ENCODE peak calls at places on chromosomes 16 and 17, in seven cellular contexts. One of them, this sample, is unnamed.

GRCh38 chr17:68297168-68297567 is 5.9 kb downstream of the ARSG start:
- DNase-seq in NCI-H1436 treated with DMSO at 0.1 percent for 48 hours: no peak
- DNase-seq in EL: no peak
- DNase-seq in heart right ventricle: no peak
- DNase-seq in GM06990: no peak
- DNase-seq in cardiac muscle cell: no peak
- DNase-seq in RWPE1: no peak
- DNase-seq in this sample: no peak

GRCh38 chr16:47064775-47065174 is 79.0 kb downstream of the NETO2 start:
- DNase-seq in NCI-H1436 treated with DMSO at 0.1 percent for 48 hours: no peak
- DNase-seq in EL: no peak
- DNase-seq in heart right ventricle: no peak
- DNase-seq in GM06990: no peak
- DNase-seq in cardiac muscle cell: no peak
- DNase-seq in RWPE1: no peak
- DNase-seq in this sample: no peak

GRCh38 chr16:48385272-48385953 is at the start of gene SIAH1:
- DNase-seq in NCI-H1436 treated with DMSO at 0.1 percent for 48 hours: no peak
- DNase-seq in EL: peak; percentile 81
- DNase-seq in heart right ventricle: peak; percentile 90
- DNase-seq in GM06990: peak; percentile 88
- DNase-seq in cardiac muscle cell: peak; percentile 94
- DNase-seq in RWPE1: peak; percentile 89
- DNase-seq in this sample: peak; percentile 94

GRCh38 chr17:83182620-83183063 is 103.2 kb downstream of the METRNL start:
- DNase-seq in NCI-H1436 treated with DMSO at 0.1 percent for 48 hours: no peak
- DNase-seq in EL: no peak
- DNase-seq in heart right ventricle: peak; percentile 19
- DNase-seq in GM06990: no peak
- DNase-seq in cardiac muscle cell: no peak
- DNase-seq in RWPE1: no peak
- DNase-seq in this sample: no peak

GRCh38 chr17:48037036-48037881 is at the start of gene COPZ2:
- DNase-seq in NCI-H1436 treated with DMSO at 0.1 percent for 48 hours: no peak
- DNase-seq in EL: peak; percentile 67
- DNase-seq in heart right ventricle: peak; percentile 75
- DNase-seq in GM06990: peak; percentile 52
- DNase-seq in cardiac muscle cell: peak; percentile 57
- DNase-seq in RWPE1: no peak
- DNase-seq in this sample: peak; percentile 63

GRCh38 chr17:63954402-63955063 is 18.2 kb downstream of the SCN4A start:
- DNase-seq in NCI-H1436 treated with DMSO at 0.1 percent for 48 hours: no peak
- DNase-seq in EL: no peak
- DNase-seq in heart right ventricle: no peak
- DNase-seq in GM06990: peak; percentile 72
- DNase-seq in cardiac muscle cell: no peak
- DNase-seq in RWPE1: no peak
- DNase-seq in this sample: peak; percentile 49

GRCh38 chr17:2062571-2063183 is 7.8 kb downstream of the HIC1 start:
- DNase-seq in NCI-H1436 treated with DMSO at 0.1 percent for 48 hours: no peak
- DNase-seq in EL: peak; percentile 59
- DNase-seq in heart right ventricle: no peak
- DNase-seq in GM06990: no peak
- DNase-seq in cardiac muscle cell: peak; percentile 35
- DNase-seq in RWPE1: no peak
- DNase-seq in this sample: no peak

GRCh38 chr17:68627956-68628355 is 26.8 kb upstream of the FAM20A start:
- DNase-seq in NCI-H1436 treated with DMSO at 0.1 percent for 48 hours: no peak
- DNase-seq in EL: no peak
- DNase-seq in heart right ventricle: no peak
- DNase-seq in GM06990: no peak
- DNase-seq in cardiac muscle cell: peak; percentile 27
- DNase-seq in RWPE1: peak; percentile 10
- DNase-seq in this sample: no peak

GRCh38 chr17:78839173-78839761 is 1.3 kb downstream of the USP36 start:
- DNase-seq in NCI-H1436 treated with DMSO at 0.1 percent for 48 hours: no peak
- DNase-seq in EL: peak; percentile 62
- DNase-seq in heart right ventricle: no peak
- DNase-seq in GM06990: no peak
- DNase-seq in cardiac muscle cell: peak; percentile 1
- DNase-seq in RWPE1: peak; percentile 75
- DNase-seq in this sample: no peak

GRCh38 chr17:72632026-72632684 is 460.3 kb downstream of the SLC39A11 start:
- DNase-seq in NCI-H1436 treated with DMSO at 0.1 percent for 48 hours: no peak
- DNase-seq in EL: no peak
- DNase-seq in heart right ventricle: no peak
- DNase-seq in GM06990: no peak
- DNase-seq in cardiac muscle cell: no peak
- DNase-seq in RWPE1: no peak
- DNase-seq in this sample: no peak

GRCh38 chr17:74161501-74161850 is 42.0 kb upstream of the RPL38 start:
- DNase-seq in NCI-H1436 treated with DMSO at 0.1 percent for 48 hours: no peak
- DNase-seq in EL: no peak
- DNase-seq in heart right ventricle: no peak
- DNase-seq in GM06990: no peak
- DNase-seq in cardiac muscle cell: no peak
- DNase-seq in RWPE1: no peak
- DNase-seq in this sample: no peak

GRCh38 chr17:57652811-57653210 is 92.3 kb downstream of the CCDC182 start:
- DNase-seq in NCI-H1436 treated with DMSO at 0.1 percent for 48 hours: no peak
- DNase-seq in EL: no peak
- DNase-seq in heart right ventricle: no peak
- DNase-seq in GM06990: no peak
- DNase-seq in cardiac muscle cell: no peak
- DNase-seq in RWPE1: no peak
- DNase-seq in this sample: no peak

GRCh38 chr16:19804538-19805323 is 79.9 kb downstream of the GPRC5B start:
- DNase-seq in NCI-H1436 treated with DMSO at 0.1 percent for 48 hours: peak; percentile 36
- DNase-seq in EL: no peak
- DNase-seq in heart right ventricle: peak; percentile 66
- DNase-seq in GM06990: peak; percentile 4
- DNase-seq in cardiac muscle cell: no peak
- DNase-seq in RWPE1: peak; percentile 6
- DNase-seq in this sample: no peak

GRCh38 chr16:16033208-16033717 is 83.8 kb downstream of the ABCC1 start:
- DNase-seq in NCI-H1436 treated with DMSO at 0.1 percent for 48 hours: no peak
- DNase-seq in EL: no peak
- DNase-seq in heart right ventricle: no peak
- DNase-seq in GM06990: no peak
- DNase-seq in cardiac muscle cell: no peak
- DNase-seq in RWPE1: no peak
- DNase-seq in this sample: peak; percentile 39

GRCh38 chr16:977096-977701 is 4.4 kb upstream of the SOX8 start:
- DNase-seq in NCI-H1436 treated with DMSO at 0.1 percent for 48 hours: no peak
- DNase-seq in EL: no peak
- DNase-seq in heart right ventricle: no peak
- DNase-seq in GM06990: no peak
- DNase-seq in cardiac muscle cell: no peak
- DNase-seq in RWPE1: no peak
- DNase-seq in this sample: no peak

GRCh38 chr17:58172369-58173071 is 5.7 kb downstream of the OR4D2 start:
- DNase-seq in NCI-H1436 treated with DMSO at 0.1 percent for 48 hours: peak; percentile 11
- DNase-seq in EL: peak; percentile 34
- DNase-seq in heart right ventricle: no peak
- DNase-seq in GM06990: no peak
- DNase-seq in cardiac muscle cell: peak; percentile 15
- DNase-seq in RWPE1: peak; percentile 48
- DNase-seq in this sample: no peak

GRCh38 chr17:32943206-32943605 is 15.3 kb downstream of the TMEM98 start:
- DNase-seq in NCI-H1436 treated with DMSO at 0.1 percent for 48 hours: no peak
- DNase-seq in EL: peak; percentile 31
- DNase-seq in heart right ventricle: no peak
- DNase-seq in GM06990: no peak
- DNase-seq in cardiac muscle cell: no peak
- DNase-seq in RWPE1: no peak
- DNase-seq in this sample: no peak

GRCh38 chr16:73228649-73229048 is 180.7 kb upstream of the ZFHX3 start:
- DNase-seq in NCI-H1436 treated with DMSO at 0.1 percent for 48 hours: no peak
- DNase-seq in EL: peak; percentile 79
- DNase-seq in heart right ventricle: no peak
- DNase-seq in GM06990: no peak
- DNase-seq in cardiac muscle cell: no peak
- DNase-seq in RWPE1: no peak
- DNase-seq in this sample: no peak

GRCh38 chr17:50558091-50558490 is 2.4 kb upstream of the CACNA1G start:
- DNase-seq in NCI-H1436 treated with DMSO at 0.1 percent for 48 hours: no peak
- DNase-seq in EL: no peak
- DNase-seq in heart right ventricle: no peak
- DNase-seq in GM06990: no peak
- DNase-seq in cardiac muscle cell: no peak
- DNase-seq in RWPE1: no peak
- DNase-seq in this sample: no peak

GRCh38 chr16:83606486-83607030 is 201.2 kb upstream of the HSBP1 start:
- DNase-seq in NCI-H1436 treated with DMSO at 0.1 percent for 48 hours: no peak
- DNase-seq in EL: no peak
- DNase-seq in heart right ventricle: no peak
- DNase-seq in GM06990: no peak
- DNase-seq in cardiac muscle cell: no peak
- DNase-seq in RWPE1: no peak
- DNase-seq in this sample: no peak

GRCh38 chr17:73323622-73324455 is 12.0 kb upstream of the CDC42EP4 start:
- DNase-seq in NCI-H1436 treated with DMSO at 0.1 percent for 48 hours: no peak
- DNase-seq in EL: no peak
- DNase-seq in heart right ventricle: no peak
- DNase-seq in GM06990: no peak
- DNase-seq in cardiac muscle cell: no peak
- DNase-seq in RWPE1: no peak
- DNase-seq in this sample: no peak

GRCh38 chr16:79007614-79008013 is 592.9 kb downstream of the MAF start:
- DNase-seq in NCI-H1436 treated with DMSO at 0.1 percent for 48 hours: no peak
- DNase-seq in EL: no peak
- DNase-seq in heart right ventricle: no peak
- DNase-seq in GM06990: peak; percentile 26
- DNase-seq in cardiac muscle cell: no peak
- DNase-seq in RWPE1: peak; percentile 36
- DNase-seq in this sample: no peak

GRCh38 chr17:81135503-81136283 is 29.6 kb upstream of the PVALEF start:
- DNase-seq in NCI-H1436 treated with DMSO at 0.1 percent for 48 hours: peak; percentile 74
- DNase-seq in EL: no peak
- DNase-seq in heart right ventricle: no peak
- DNase-seq in GM06990: no peak
- DNase-seq in cardiac muscle cell: no peak
- DNase-seq in RWPE1: no peak
- DNase-seq in this sample: no peak

GRCh38 chr16:61210039-61210438 is 826.2 kb downstream of the CDH8 start:
- DNase-seq in NCI-H1436 treated with DMSO at 0.1 percent for 48 hours: no peak
- DNase-seq in EL: no peak
- DNase-seq in heart right ventricle: no peak
- DNase-seq in GM06990: no peak
- DNase-seq in cardiac muscle cell: no peak
- DNase-seq in RWPE1: no peak
- DNase-seq in this sample: no peak

GRCh38 chr16:7090628-7091115 is 242.0 kb upstream of the RBFOX1 start:
- DNase-seq in NCI-H1436 treated with DMSO at 0.1 percent for 48 hours: no peak
- DNase-seq in EL: no peak
- DNase-seq in heart right ventricle: no peak
- DNase-seq in GM06990: no peak
- DNase-seq in cardiac muscle cell: no peak
- DNase-seq in RWPE1: no peak
- DNase-seq in this sample: no peak

GRCh38 chr17:4038076-4038475 is 73.8 kb upstream of the ATP2A3 start:
- DNase-seq in NCI-H1436 treated with DMSO at 0.1 percent for 48 hours: no peak
- DNase-seq in EL: no peak
- DNase-seq in heart right ventricle: no peak
- DNase-seq in GM06990: no peak
- DNase-seq in cardiac muscle cell: no peak
- DNase-seq in RWPE1: no peak
- DNase-seq in this sample: no peak

GRCh38 chr17:73393962-73394361 is 82.2 kb upstream of the CDC42EP4 start:
- DNase-seq in NCI-H1436 treated with DMSO at 0.1 percent for 48 hours: no peak
- DNase-seq in EL: peak; percentile 50
- DNase-seq in heart right ventricle: no peak
- DNase-seq in GM06990: no peak
- DNase-seq in cardiac muscle cell: no peak
- DNase-seq in RWPE1: peak; percentile 19
- DNase-seq in this sample: no peak

GRCh38 chr16:82681592-82681991 is 54.8 kb downstream of the CDH13 start:
- DNase-seq in NCI-H1436 treated with DMSO at 0.1 percent for 48 hours: no peak
- DNase-seq in EL: no peak
- DNase-seq in heart right ventricle: no peak
- DNase-seq in GM06990: no peak
- DNase-seq in cardiac muscle cell: peak; percentile 22
- DNase-seq in RWPE1: no peak
- DNase-seq in this sample: no peak

GRCh38 chr16:89006036-89006752 is 29.2 kb upstream of the CBFA2T3 start:
- DNase-seq in NCI-H1436 treated with DMSO at 0.1 percent for 48 hours: no peak
- DNase-seq in EL: no peak
- DNase-seq in heart right ventricle: no peak
- DNase-seq in GM06990: no peak
- DNase-seq in cardiac muscle cell: no peak
- DNase-seq in RWPE1: no peak
- DNase-seq in this sample: no peak

GRCh38 chr17:7094661-7095064 is 14.6 kb upstream of the CLEC10A start:
- DNase-seq in NCI-H1436 treated with DMSO at 0.1 percent for 48 hours: no peak
- DNase-seq in EL: no peak
- DNase-seq in heart right ventricle: no peak
- DNase-seq in GM06990: no peak
- DNase-seq in cardiac muscle cell: no peak
- DNase-seq in RWPE1: no peak
- DNase-seq in this sample: no peak

GRCh38 chr16:50462793-50463507 is 85.2 kb upstream of the NKD1 start:
- DNase-seq in NCI-H1436 treated with DMSO at 0.1 percent for 48 hours: no peak
- DNase-seq in EL: no peak
- DNase-seq in heart right ventricle: no peak
- DNase-seq in GM06990: no peak
- DNase-seq in cardiac muscle cell: no peak
- DNase-seq in RWPE1: no peak
- DNase-seq in this sample: no peak